ENCODE peak calls at places on chromosomes 5 and 9, in ten cellular contexts. Z is upper lobe of left lung, Y is Calu3, C is endothelial cell, M is astrocyte of the spinal cord, Q is transverse colon, G is right lobe of liver, W is foreskin fibroblast, I is WTC11, D is HFF-Myc. L is an unnamed sample.

GRCh38 chr9:32837551-32838058 is 54.3 kb downstream of the TMEM215 start:
- DNase-seq in Z (no peak), Y (no peak), C (no peak), M (no peak), Q (no peak), G (no peak), W (no peak), I (no peak), D (no peak), L (no peak)

GRCh38 chr5:1006656-1007071 is 1.9 kb upstream of the NKD2 start:
- DNase-seq in Z (peak; percentile 57), Y (no peak), C (no peak), M (no peak), Q (peak; percentile 5), G (peak; percentile 35), W (no peak), I (peak; percentile 7), D (no peak), L (no peak)

GRCh38 chr5:10424124-10424731 is 17.5 kb upstream of the ROPN1L start:
- DNase-seq in Z (no peak), Y (peak; percentile 12), C (peak; percentile 28), M (peak; percentile 47), Q (no peak), G (no peak), W (peak; percentile 16), I (peak; percentile 34), D (no peak), L (peak; percentile 31)

GRCh38 chr9:138094028-138094427 is 216.4 kb downstream of the CACNA1B start:
- DNase-seq in Z (no peak), Y (no peak), C (no peak), M (no peak), Q (no peak), G (no peak), W (no peak), I (no peak), D (no peak), L (no peak)

GRCh38 chr5:166991586-166991985 is 1299.9 kb upstream of the WWC1 start:
- DNase-seq in Z (no peak), Y (no peak), C (no peak), M (no peak), Q (no peak), G (no peak), W (no peak), I (no peak), D (no peak), L (no peak)

GRCh38 chr9:95772320-95773060 is 103.0 kb upstream of the ERCC6L2 start:
- DNase-seq in Z (peak; percentile 48), Y (peak; percentile 15), C (peak; percentile 21), M (peak; percentile 81), Q (peak; percentile 79), G (no peak), W (peak; percentile 48), I (peak; percentile 61), D (peak; percentile 38), L (no peak)

GRCh38 chr5:24401767-24402166 is 243.0 kb downstream of the CDH10 start:
- DNase-seq in Z (no peak), Y (no peak), C (no peak), M (peak; percentile 17), Q (no peak), G (no peak), W (no peak), I (no peak), D (no peak), L (peak; percentile 67)

GRCh38 chr5:124755565-124755964 is 9.1 kb upstream of the ZNF608 start:
- DNase-seq in Z (no peak), Y (no peak), C (no peak), M (no peak), Q (no peak), G (no peak), W (peak; percentile 40), I (no peak), D (no peak), L (peak; percentile 80)

GRCh38 chr5:133015466-133015865 is 10.9 kb downstream of the ZCCHC10 start:
- DNase-seq in Z (no peak), Y (no peak), C (no peak), M (no peak), Q (no peak), G (no peak), W (no peak), I (no peak), D (no peak), L (no peak)

GRCh38 chr9:133429641-133430161 is 7.5 kb downstream of the ADAMTS13 start:
- DNase-seq in Z (peak; percentile 85), Y (no peak), C (peak; percentile 75), M (no peak), Q (peak; percentile 59), G (no peak), W (no peak), I (peak; percentile 88), D (no peak), L (peak; percentile 67)

GRCh38 chr5:136197462-136198142 is 4.6 kb upstream of the SMIM32 start:
- DNase-seq in Z (no peak), Y (peak; percentile 56), C (no peak), M (no peak), Q (no peak), G (no peak), W (no peak), I (no peak), D (no peak), L (peak; percentile 65)

DNA sequence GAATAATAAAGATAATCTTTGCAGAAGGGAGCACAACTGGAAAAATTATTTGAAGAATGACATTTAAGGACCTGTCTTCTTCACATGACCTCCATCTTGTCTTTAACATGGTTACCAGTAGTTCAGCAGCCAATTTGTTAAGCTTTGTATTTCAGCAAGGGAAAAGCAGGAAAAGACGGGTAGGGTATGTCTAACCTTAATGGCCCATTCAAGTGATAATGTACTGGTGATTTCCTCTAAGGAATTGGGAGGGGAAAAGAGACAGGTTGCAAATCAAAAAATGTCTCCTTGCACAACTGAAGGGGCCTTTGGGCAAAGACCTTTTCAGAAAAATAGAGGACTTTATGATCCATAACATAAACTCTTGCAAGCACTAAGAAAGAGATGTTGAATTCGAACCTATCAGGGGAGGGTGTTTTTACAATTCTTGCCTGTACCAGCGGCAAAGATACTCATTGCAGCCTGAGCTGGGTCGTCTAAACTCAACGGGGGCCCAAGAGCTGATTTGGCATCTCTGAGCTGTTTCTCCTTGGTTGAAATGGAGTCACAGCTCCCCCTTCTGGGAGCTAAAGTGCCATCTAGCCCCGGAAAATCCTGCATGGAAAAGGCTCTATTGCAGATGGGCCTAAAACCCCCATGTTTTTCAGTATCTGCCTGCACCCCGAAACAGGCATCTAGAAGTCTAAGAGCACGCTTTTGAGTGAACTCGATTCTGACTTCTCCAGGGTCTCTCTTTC is 3.8 kb downstream of the BRINP1 start:
- DNase-seq in Z (no peak), Y (no peak), C (peak; percentile 74), M (peak; percentile 9), Q (no peak), G (no peak), W (no peak), I (peak; percentile 82), D (no peak), L (no peak)
- TF ChIP-seq CTCF in Z (no peak), Y (no peak), C (peak; percentile 61), M (peak; percentile 54), Q (peak; percentile 28), G (peak; percentile 31), W (peak; percentile 59), I (peak; percentile 68), D (peak; percentile 33), L (peak; percentile 27)

GRCh38 chr9:9004844-9005243 is 1205.3 kb upstream of the DMAC1 start:
- DNase-seq in Z (no peak), Y (no peak), C (no peak), M (no peak), Q (no peak), G (no peak), W (no peak), I (no peak), D (no peak), L (no peak)
- TF ChIP-seq CTCF in Z (no peak), Y (no peak), C (no peak), M (no peak), Q (no peak), G (no peak), W (no peak), I (no peak), D (no peak), L (no peak)

GRCh38 chr9:112711050-112711689 is 6.7 kb downstream of the INIP start:
- DNase-seq in Z (no peak), Y (no peak), C (no peak), M (peak; percentile 47), Q (no peak), G (no peak), W (peak; percentile 34), I (no peak), D (peak; percentile 12), L (peak; percentile 38)
- TF ChIP-seq CTCF in Z (no peak), Y (peak; percentile 34), C (peak; percentile 34), M (peak; percentile 78), Q (peak; percentile 29), G (peak; percentile 62), W (peak; percentile 82), I (peak; percentile 19), D (peak; percentile 72), L (peak; percentile 53)

GRCh38 chr5:15502208-15502607 is 2.2 kb downstream of the FBXL7 start:
- DNase-seq in Z (no peak), Y (no peak), C (no peak), M (peak; percentile 55), Q (no peak), G (no peak), W (no peak), I (no peak), D (no peak), L (no peak)

GRCh38 chr5:15500326-15500958 is 462 bp downstream of the FBXL7 start:
- DNase-seq in Z (no peak), Y (no peak), C (peak; percentile 51), M (peak; percentile 46), Q (peak; percentile 20), G (no peak), W (peak; percentile 57), I (peak; percentile 45), D (no peak), L (no peak)

GRCh38 chr5:15496886-15497285 is 3.1 kb upstream of the FBXL7 start:
- DNase-seq in Z (no peak), Y (no peak), C (peak; percentile 26), M (no peak), Q (no peak), G (no peak), W (no peak), I (no peak), D (no peak), L (no peak)

GRCh38 chr5:15501057-15501791 is 1.2 kb downstream of the FBXL7 start:
- DNase-seq in Z (no peak), Y (no peak), C (peak; percentile 65), M (peak; percentile 85), Q (peak; percentile 18), G (no peak), W (peak; percentile 65), I (peak; percentile 69), D (no peak), L (no peak)

GRCh38 chr5:15499528-15500325 is at the start of gene FBXL7:
- DNase-seq in Z (peak; percentile 94), Y (no peak), C (peak; percentile 84), M (peak; percentile 85), Q (peak; percentile 55), G (peak; percentile 75), W (peak; percentile 83), I (peak; percentile 83), D (no peak), L (peak; percentile 36)
- TF ChIP-seq CTCF in Z (no peak), Y (no peak), C (no peak), M (peak; percentile 19), Q (no peak), G (no peak), W (no peak), I (no peak), D (no peak), L (no peak)

DNA sequence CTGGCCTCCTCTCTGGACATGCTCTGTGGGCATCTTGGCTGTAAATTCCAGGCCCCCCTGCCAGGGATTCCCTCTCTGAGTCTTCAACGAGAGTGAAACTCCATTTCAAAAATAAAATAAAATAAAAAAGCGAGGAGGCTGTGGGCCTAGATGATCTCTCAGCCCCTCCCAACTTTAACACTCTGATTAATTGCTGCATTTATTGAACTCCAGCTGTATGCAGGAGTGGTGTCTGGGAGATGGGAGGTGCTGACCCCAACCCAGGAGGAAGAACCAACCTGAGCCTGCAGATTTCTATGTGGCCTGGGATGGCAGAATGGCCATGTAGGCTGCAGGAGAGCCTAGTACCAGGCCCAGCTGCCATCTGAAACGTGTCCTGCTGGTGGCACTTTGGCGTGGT is 154.5 kb upstream of the IER5L start:
- DNase-seq in Z (no peak), Y (no peak), C (no peak), M (no peak), Q (no peak), G (no peak), W (no peak), I (no peak), D (no peak), L (no peak)
- TF ChIP-seq CTCF in Z (no peak), Y (no peak), C (no peak), M (no peak), Q (no peak), G (no peak), W (no peak), I (no peak), D (no peak), L (no peak)

L was measured in RWPE1.